ENCODE peak calls at places on chromosomes 12 and 14, in eight cellular contexts. H, N, W, G, Y, P, K and Z are unnamed samples.

GRCh38 chr12:42407306-42407705 is 81.3 kb downstream of the PPHLN1 start:
- DNase-seq in H (no peak), N (no peak), W (no peak), G (no peak), Y (no peak), P (no peak), K (no peak), Z (no peak)

GRCh38 chr14:105343194-105343593 is 28.6 kb downstream of the PACS2 start:
- DNase-seq in H (no peak), N (no peak), W (no peak), G (no peak), Y (no peak), P (no peak), K (no peak), Z (no peak)

GRCh38 chr12:110591508-110592051 is 8.5 kb upstream of the PPTC7 start:
- DNase-seq in H (no peak), N (no peak), W (no peak), G (no peak), Y (no peak), P (no peak), K (no peak), Z (no peak)

GRCh38 chr12:25455696-25456095 is 97.4 kb downstream of the LMNTD1 start:
- DNase-seq in H (no peak), N (no peak), W (no peak), G (no peak), Y (no peak), P (no peak), K (no peak), Z (no peak)

GRCh38 chr12:108854055-108854452 is 3.3 kb downstream of the SSH1 start:
- DNase-seq in H (no peak), N (no peak), W (no peak), G (no peak), Y (peak), P (no peak), K (no peak), Z (no peak)

GRCh38 chr12:25653487-25654175 is 100.5 kb upstream of the LMNTD1 start:
- DNase-seq in H (no peak), N (no peak), W (no peak), G (no peak), Y (no peak), P (no peak), K (no peak), Z (no peak)

GRCh38 chr14:20278414-20278813 is 27.3 kb downstream of the TTC5 start:
- DNase-seq in H (no peak), N (no peak), W (no peak), G (no peak), Y (peak), P (no peak), K (no peak), Z (no peak)

GRCh38 chr12:19273482-19274330 is 144.2 kb downstream of the PLEKHA5 start:
- DNase-seq in H (no peak), N (peak), W (no peak), G (peak), Y (peak), P (no peak), K (no peak), Z (no peak)

GRCh38 chr14:93430319-93430801 is 379 bp upstream of the UNC79 start:
- DNase-seq in H (peak), N (peak), W (peak), G (no peak), Y (peak), P (no peak), K (peak), Z (no peak)

DNA sequence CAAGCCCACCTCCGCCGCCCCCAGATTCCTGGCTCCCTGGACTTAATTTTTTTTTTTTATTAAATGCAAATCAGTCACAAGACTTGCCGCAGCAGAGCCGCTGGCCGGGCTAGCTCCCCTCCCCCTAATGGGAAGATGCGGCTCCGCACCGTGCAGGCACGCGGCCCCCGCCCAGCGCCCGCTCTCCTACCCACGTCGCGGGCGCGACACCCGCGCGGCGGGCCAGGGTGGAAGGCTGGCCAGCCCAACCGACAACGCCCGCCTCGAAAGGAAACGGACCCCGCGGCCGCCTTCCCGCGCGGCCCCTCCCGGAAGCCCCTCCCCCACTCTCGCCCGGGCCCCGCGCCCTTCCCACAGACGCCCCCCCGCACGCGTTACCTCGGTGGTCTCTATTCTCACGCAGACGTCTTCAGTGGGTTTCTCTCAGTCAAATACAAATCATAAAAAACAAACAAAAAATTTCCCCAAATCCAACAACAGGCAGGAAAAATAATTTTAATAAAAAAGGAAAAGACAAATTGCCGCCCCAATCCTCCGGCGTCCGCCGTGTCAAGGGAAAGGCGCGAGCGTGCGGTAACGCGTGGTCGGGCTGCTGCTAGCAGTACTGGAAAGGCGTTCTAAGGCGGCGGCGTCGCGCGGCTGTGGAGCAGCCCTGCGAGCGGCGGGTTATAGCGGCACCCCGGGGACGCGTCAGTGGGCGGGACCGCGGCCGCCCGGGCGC is at the start of gene SLC38A2:
- DNase-seq in H (peak), N (peak), W (peak), G (peak), Y (peak), P (peak), K (no peak), Z (no peak)
- TF ChIP-seq CTCF in H (no peak), N (no peak), W (no peak), G (no peak), Y (no peak), P (no peak), K (no peak), Z (no peak)

GRCh38 chr14:85978851-85979250 is 448.9 kb downstream of the FLRT2 start:
- DNase-seq in H (no peak), N (no peak), W (no peak), G (no peak), Y (no peak), P (no peak), K (no peak), Z (no peak)
- TF ChIP-seq CTCF in H (no peak), N (no peak), W (peak), G (no peak), Y (no peak), P (no peak), K (no peak), Z (no peak)

GRCh38 chr12:76040461-76040860 is 8.9 kb upstream of the PHLDA1 start:
- DNase-seq in H (no peak), N (no peak), W (no peak), G (no peak), Y (no peak), P (no peak), K (no peak), Z (no peak)

GRCh38 chr12:76038176-76038575 is 6.6 kb upstream of the PHLDA1 start:
- DNase-seq in H (no peak), N (no peak), W (no peak), G (no peak), Y (no peak), P (no peak), K (no peak), Z (no peak)

GRCh38 chr12:76035045-76035444 is 3.5 kb upstream of the PHLDA1 start:
- DNase-seq in H (no peak), N (no peak), W (no peak), G (no peak), Y (no peak), P (no peak), K (no peak), Z (no peak)

GRCh38 chr12:76041406-76041805 is 9.8 kb upstream of the PHLDA1 start:
- DNase-seq in H (no peak), N (no peak), W (no peak), G (no peak), Y (no peak), P (no peak), K (no peak), Z (no peak)

GRCh38 chr12:76037130-76038105 is 5.8 kb upstream of the PHLDA1 start:
- DNase-seq in H (peak), N (no peak), W (peak), G (no peak), Y (peak), P (no peak), K (no peak), Z (no peak)
- TF ChIP-seq CTCF in H (peak), N (peak), W (peak), G (peak), Y (peak), P (peak), K (peak), Z (peak)

GRCh38 chr12:14257734-14258467 is 107.6 kb upstream of the ATF7IP start:
- DNase-seq in H (no peak), N (peak), W (peak), G (peak), Y (peak), P (peak), K (peak), Z (peak)
- TF ChIP-seq CTCF in H (no peak), N (no peak), W (peak), G (no peak), Y (no peak), P (no peak), K (no peak), Z (no peak)

GRCh38 chr14:100708349-100709217 is 18.1 kb upstream of the DLK1 start:
- DNase-seq in H (no peak), N (peak), W (peak), G (no peak), Y (peak), P (no peak), K (peak), Z (no peak)
- TF ChIP-seq CTCF in H (no peak), N (peak), W (peak), G (no peak), Y (no peak), P (no peak), K (peak), Z (no peak)

DNA sequence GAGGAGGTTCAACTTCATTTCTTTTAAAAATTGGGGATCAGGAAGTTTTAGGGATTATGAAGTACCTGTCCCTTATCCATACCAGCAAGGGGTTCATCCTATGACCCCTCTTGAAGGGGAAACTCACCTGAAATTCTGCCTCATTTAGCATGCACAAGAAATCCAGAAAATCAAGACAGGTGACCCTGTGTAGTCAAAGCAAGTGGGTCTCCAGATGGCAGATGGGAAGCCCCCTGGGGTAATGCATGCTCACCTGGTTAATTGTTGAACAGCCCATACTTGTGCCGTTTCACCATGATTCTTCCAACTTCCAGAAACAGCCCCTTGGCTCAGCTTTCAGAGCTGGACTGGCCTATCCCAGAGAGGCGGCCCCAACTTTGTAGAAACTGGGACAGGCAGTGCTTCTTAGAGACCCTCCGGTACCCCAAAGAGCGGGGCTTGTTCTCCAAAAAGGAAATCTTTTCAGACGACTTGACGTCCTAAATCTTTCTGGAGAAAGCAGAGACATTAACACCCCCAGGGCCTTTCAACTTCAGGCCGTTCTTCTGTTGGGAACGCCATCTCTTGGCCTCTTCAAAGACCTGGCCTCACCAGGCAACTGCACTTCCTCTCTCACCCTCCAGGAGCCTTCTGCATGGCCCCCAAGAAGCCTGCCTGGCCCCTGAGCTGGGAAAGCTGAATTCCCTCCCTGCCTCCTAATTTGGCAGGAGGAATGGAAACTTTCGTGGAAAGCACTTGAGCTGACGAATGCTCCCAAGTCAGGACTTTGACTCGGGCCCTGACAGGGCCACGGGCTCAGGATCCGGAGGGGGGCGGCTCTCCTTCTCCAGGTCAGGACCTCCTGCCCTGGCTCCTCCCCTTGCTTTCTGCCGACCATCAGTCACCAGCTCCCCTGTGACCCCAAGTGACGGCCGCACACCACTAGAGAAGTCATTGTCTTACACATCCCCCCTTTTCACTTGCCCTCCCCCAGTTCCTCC is 66.1 kb upstream of the ESRRB start:
- DNase-seq in H (no peak), N (no peak), W (peak), G (peak), Y (no peak), P (no peak), K (peak), Z (no peak)
- TF ChIP-seq CTCF in H (no peak), N (no peak), W (peak), G (no peak), Y (no peak), P (no peak), K (no peak), Z (no peak)

DNA sequence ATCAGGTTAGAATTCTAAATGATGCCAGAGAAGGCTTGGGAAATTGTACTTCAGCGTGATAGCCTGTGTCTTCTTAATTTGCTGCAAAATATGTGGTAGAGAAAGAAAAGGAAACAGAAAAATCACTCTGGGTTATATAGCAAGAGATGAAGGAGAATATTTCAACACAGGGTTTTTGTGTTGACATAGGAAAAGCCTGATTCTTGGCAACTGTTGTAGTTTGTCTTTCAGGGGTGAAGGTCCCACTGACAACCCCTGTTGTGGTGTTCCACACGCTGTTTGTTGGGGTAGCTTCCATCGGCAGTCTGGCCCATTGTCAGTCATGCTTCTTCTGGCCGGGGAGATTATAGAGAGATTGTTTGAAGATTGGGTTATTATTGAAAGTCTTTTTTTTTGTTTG is 13.8 kb upstream of the SLCO1C1 start:
- DNase-seq in H (no peak), N (no peak), W (no peak), G (no peak), Y (no peak), P (no peak), K (no peak), Z (no peak)
- TF ChIP-seq CTCF in H (no peak), N (no peak), W (no peak), G (no peak), Y (no peak), P (no peak), K (no peak), Z (no peak)

GRCh38 chr12:49092086-49092815 is 2.4 kb downstream of the DHH start:
- DNase-seq in H (peak), N (peak), W (peak), G (peak), Y (peak), P (no peak), K (peak), Z (no peak)
- TF ChIP-seq CTCF in H (peak), N (no peak), W (peak), G (peak), Y (peak), P (no peak), K (no peak), Z (peak)